ENCODE peak calls at places on chromosomes 2 and 18, in ten cellular contexts. B is NCI-H1105 treated with DMSO at 0.1 percent for 48 hours; I is HFF-Myc; Y is HuH-7.5; W is NB4; V is NCI-H748 treated with DMSO at 0.1 percent for 48 hours; O is cerebellar cortex; N is effector memory CD8-positive, alpha-beta T cell; M is stomach; U is stimulated activated CD8-positive, alpha-beta memory T cell treated with anti-CD3 and anti-CD28 coated beads, Interleukin-7, amount 100 ng/mL, for 1 hour. S is an unnamed sample.

GRCh38 chr2:233460726-233461431 is 105.7 kb downstream of the USP40 start:
- DNase-seq in V (peak), O (peak), I (no peak), W (no peak), B (peak), U (no peak), N (no peak), M (peak), Y (peak), S (no peak)

GRCh38 chr18:13048061-13048605 is 57.0 kb downstream of the CEP192 start:
- DNase-seq in B (no peak), U (no peak), W (peak), I (no peak), Y (no peak), M (no peak), O (no peak), V (no peak), N (no peak), S (no peak)

GRCh38 chr18:50967714-50968661 is at the start of gene ELAC1:
- DNase-seq in M (peak), O (peak), U (peak), Y (peak), B (peak), W (peak), V (peak), N (peak), I (peak), S (no peak)

GRCh38 chr2:201522965-201523364 is 71.4 kb downstream of the STRADB start:
- DNase-seq in I (no peak), W (no peak), N (no peak), Y (no peak), M (no peak), O (no peak), B (no peak), U (no peak), V (no peak), S (no peak)

GRCh38 chr2:76050196-76050595 is 339.5 kb upstream of the GCFC2 start:
- DNase-seq in W (no peak), U (no peak), I (no peak), N (no peak), B (no peak), Y (no peak), O (no peak), V (no peak), M (no peak), S (no peak)

GRCh38 chr2:17621781-17622180 is 81.3 kb downstream of the VSNL1 start:
- DNase-seq in B (no peak), W (no peak), O (no peak), I (no peak), U (no peak), M (no peak), N (no peak), V (no peak), Y (no peak), S (no peak)

GRCh38 chr2:8488001-8488738 is 193.7 kb upstream of the ID2 start:
- DNase-seq in U (peak), W (no peak), N (peak), I (no peak), Y (no peak), B (no peak), V (no peak), O (peak), M (no peak), S (no peak)

GRCh38 chr18:13290856-13291271 is 72.3 kb downstream of the LDLRAD4 start:
- DNase-seq in U (no peak), I (no peak), Y (no peak), N (peak), B (no peak), O (peak), W (no peak), V (no peak), M (no peak), S (no peak)

GRCh38 chr2:37614061-37614802 is 57.2 kb downstream of the CDC42EP3 start:
- DNase-seq in W (no peak), Y (no peak), U (no peak), I (peak), M (no peak), V (no peak), B (no peak), O (no peak), N (no peak), S (peak)

GRCh38 chr2:28232267-28232666 is 160.4 kb upstream of the FOSL2 start:
- DNase-seq in W (no peak), Y (no peak), M (no peak), N (no peak), B (no peak), V (peak), O (no peak), I (no peak), U (no peak), S (no peak)

GRCh38 chr2:205694256-205694655 is 12.0 kb downstream of the NRP2 start:
- DNase-seq in V (no peak), I (no peak), Y (no peak), W (no peak), M (no peak), B (no peak), O (no peak), N (no peak), U (no peak), S (no peak)

GRCh38 chr2:45651415-45652089 is at the start of gene PRKCE:
- DNase-seq in W (peak), M (peak), B (peak), Y (peak), I (no peak), N (no peak), O (peak), U (peak), V (no peak), S (no peak)

GRCh38 chr2:23384551-23385349 is at the start of gene KLHL29:
- DNase-seq in O (peak), U (peak), N (no peak), B (peak), W (no peak), V (no peak), M (peak), Y (peak), I (no peak), S (no peak)

GRCh38 chr2:46984642-46985476 is 69.3 kb upstream of the MCFD2 start:
- DNase-seq in B (no peak), I (peak), U (no peak), O (no peak), Y (no peak), W (peak), N (no peak), M (no peak), V (no peak), S (peak)

GRCh38 chr2:10839813-10840212 is 27.2 kb upstream of the PDIA6 start:
- DNase-seq in O (no peak), V (no peak), B (no peak), Y (no peak), W (peak), N (no peak), M (no peak), I (no peak), U (no peak), S (no peak)

GRCh38 chr2:64838817-64839216 is 150.4 kb upstream of the SLC1A4 start:
- DNase-seq in Y (no peak), U (no peak), O (no peak), I (peak), W (peak), N (no peak), V (no peak), M (no peak), B (no peak), S (peak)

GRCh38 chr18:79326413-79327198 is 69.1 kb upstream of the NFATC1 start:
- DNase-seq in B (no peak), O (no peak), M (no peak), Y (no peak), V (no peak), I (peak), U (no peak), W (no peak), N (no peak), S (no peak)

GRCh38 chr2:231057590-231057989 is 923 bp downstream of the PSMD1 start:
- DNase-seq in Y (no peak), B (no peak), I (no peak), O (no peak), M (no peak), V (no peak), N (no peak), U (no peak), W (no peak), S (no peak)

GRCh38 chr2:13252615-13253014 is 535.9 kb downstream of the TRIB2 start:
- DNase-seq in U (no peak), B (no peak), M (no peak), N (no peak), O (no peak), I (no peak), W (no peak), V (no peak), Y (no peak), S (no peak)

GRCh38 chr2:219722276-219722883 is 95.0 kb downstream of the SLC4A3 start:
- DNase-seq in O (no peak), M (no peak), V (no peak), N (no peak), U (no peak), I (no peak), B (no peak), W (no peak), Y (no peak), S (no peak)

GRCh38 chr18:59996370-59996966 is 96.7 kb downstream of the PMAIP1 start:
- DNase-seq in V (peak), W (peak), O (no peak), U (no peak), B (peak), N (no peak), Y (no peak), M (peak), I (no peak), S (no peak)

GRCh38 chr2:203706403-203706802 is at the start of gene CD28:
- DNase-seq in W (no peak), N (peak), M (peak), B (no peak), I (no peak), U (peak), V (no peak), Y (no peak), O (no peak), S (no peak)

GRCh38 chr2:57828221-57828620 is 218.4 kb upstream of the VRK2 start:
- DNase-seq in Y (no peak), I (no peak), O (no peak), W (no peak), V (no peak), N (no peak), U (no peak), B (no peak), M (no peak), S (no peak)

GRCh38 chr2:164069542-164069941 is 333.7 kb upstream of the FIGN start:
- DNase-seq in U (no peak), W (no peak), Y (no peak), I (no peak), N (no peak), B (peak), M (no peak), O (no peak), V (peak), S (no peak)

GRCh38 chr2:217396586-217396985 is 536.7 kb upstream of the TNP1 start:
- DNase-seq in O (no peak), W (no peak), N (no peak), M (no peak), Y (no peak), B (no peak), U (no peak), I (no peak), V (no peak), S (no peak)

GRCh38 chr18:12318334-12318697 is 10.3 kb downstream of the TUBB6 start:
- DNase-seq in V (no peak), Y (no peak), O (no peak), B (no peak), N (no peak), M (no peak), U (no peak), W (no peak), I (no peak), S (no peak)

GRCh38 chr18:74714796-74715195 is 117.1 kb downstream of the ZNF407 start:
- DNase-seq in Y (no peak), I (no peak), U (no peak), N (no peak), B (no peak), O (no peak), W (no peak), M (no peak), V (no peak), S (no peak)

GRCh38 chr2:147607379-147607778 is 237.4 kb upstream of the ACVR2A start:
- DNase-seq in M (no peak), I (no peak), W (no peak), B (no peak), Y (no peak), N (no peak), V (no peak), U (no peak), O (no peak), S (no peak)

GRCh38 chr2:234989183-234989701 is 37.4 kb downstream of the SH3BP4 start:
- DNase-seq in V (no peak), B (peak), O (no peak), W (no peak), I (no peak), M (peak), Y (no peak), N (no peak), U (no peak), S (no peak)

GRCh38 chr2:239390546-239391285 is 10.1 kb downstream of the HDAC4 start:
- DNase-seq in O (no peak), V (no peak), W (no peak), U (no peak), B (no peak), Y (no peak), M (no peak), N (no peak), I (no peak), S (no peak)

GRCh38 chr2:208407667-208408066 is 1.1 kb downstream of the PTH2R start:
- DNase-seq in V (peak), U (no peak), O (peak), N (no peak), I (no peak), Y (no peak), B (peak), W (no peak), M (no peak), S (no peak)

GRCh38 chr2:159516241-159516758 is 100.0 kb downstream of the BAZ2B start:
- DNase-seq in N (peak), M (no peak), U (no peak), V (peak), Y (peak), B (peak), O (peak), I (no peak), W (peak), S (peak)

GRCh38 chr2:46775722-46776121 is 139.9 kb downstream of the MCFD2 start:
- DNase-seq in Y (no peak), B (no peak), M (no peak), W (peak), O (no peak), N (no peak), I (no peak), V (no peak), U (no peak), S (no peak)

GRCh38 chr18:37481491-37481890 is 84.1 kb downstream of the CELF4 start:
- DNase-seq in I (no peak), M (no peak), Y (no peak), N (no peak), B (no peak), V (no peak), U (no peak), W (no peak), O (no peak), S (no peak)

GRCh38 chr2:63805412-63805811 is 36.3 kb upstream of the UGP2 start:
- DNase-seq in N (no peak), I (no peak), W (no peak), O (no peak), Y (no peak), M (no peak), U (no peak), V (no peak), B (no peak), S (no peak)

GRCh38 chr2:18899725-18900124 is 310.4 kb upstream of the NT5C1B start:
- DNase-seq in M (no peak), B (no peak), U (no peak), Y (no peak), I (no peak), N (no peak), O (no peak), V (no peak), W (no peak), S (no peak)

GRCh38 chr2:12493031-12493513 is 223.7 kb upstream of the TRIB2 start:
- DNase-seq in N (no peak), B (no peak), I (no peak), U (no peak), M (no peak), Y (no peak), V (no peak), O (no peak), W (peak), S (no peak)

S was measured in BJ.